ENCODE peak calls at places on chromosomes 12 and 14, in six cellular contexts. V is PC-9; A is fibroblast of lung; T is heart right ventricle; I is CD8-positive, alpha-beta T cell; D is left ventricle myocardium inferior. S is an unnamed sample.

GRCh38 chr14:100399052-100399849 is 76.1 kb downstream of the SLC25A47 start:
- DNase-seq in V (no peak), A (no peak), T (no peak), I (no peak), D (no peak), S (no peak)

GRCh38 chr12:88691811-88692210 is 111.5 kb upstream of the KITLG start:
- DNase-seq in V (no peak), A (peak; percentile 52), T (no peak), I (no peak), D (no peak), S (no peak)

GRCh38 chr12:19979584-19979983 is 388.8 kb upstream of the PDE3A start:
- DNase-seq in V (no peak), A (no peak), T (no peak), I (no peak), D (no peak), S (no peak)

GRCh38 chr12:6452245-6452731 is 446 bp downstream of the TAPBPL start:
- DNase-seq in V (no peak), A (no peak), T (peak; percentile 58), I (no peak), D (no peak), S (no peak)

GRCh38 chr12:5592313-5592712 is 160.4 kb downstream of the NTF3 start:
- DNase-seq in V (no peak), A (no peak), T (no peak), I (no peak), D (no peak), S (no peak)

GRCh38 chr12:4293299-4293941 is 19.9 kb downstream of the CCND2 start:
- DNase-seq in V (no peak), A (no peak), T (no peak), I (peak; percentile 36), D (no peak), S (peak; percentile 44)

GRCh38 chr12:27571463-27571862 is 47.5 kb downstream of the PPFIBP1 start:
- DNase-seq in V (no peak), A (peak; percentile 91), T (no peak), I (no peak), D (no peak), S (no peak)

GRCh38 chr12:100573499-100574261 is at the start of gene GAS2L3:
- DNase-seq in V (peak; percentile 71), A (peak; percentile 80), T (peak; percentile 87), I (peak; percentile 25), D (peak; percentile 91), S (peak; percentile 91)

GRCh38 chr12:49521391-49521790 is 17.4 kb upstream of the KCNH3 start:
- DNase-seq in V (no peak), A (no peak), T (no peak), I (no peak), D (no peak), S (no peak)

GRCh38 chr12:89345830-89346740 is 6.2 kb downstream of the DUSP6 start:
- DNase-seq in V (peak; percentile 67), A (peak; percentile 69), T (peak; percentile 80), I (peak; percentile 28), D (peak; percentile 45), S (peak; percentile 65)

GRCh38 chr12:109716512-109717389 is 3.1 kb downstream of the FAM222A start:
- DNase-seq in V (no peak), A (peak; percentile 40), T (peak; percentile 36), I (no peak), D (peak; percentile 30), S (peak; percentile 41)
- H3K4me1 ChIP-seq in V (peaks cover 14% of the 10 kb centered on the region), A (no peaks in the 10 kb centered on the region), T (peaks cover 71% of the 10 kb centered on the region), I (peaks cover 11% of the 10 kb centered on the region), D (peaks cover 94% of the 10 kb centered on the region), S (no peaks in the 10 kb centered on the region)

GRCh38 chr14:94376108-94376975 is 12.1 kb downstream of the SERPINA1 start:
- DNase-seq in V (no peak), A (no peak), T (no peak), I (no peak), D (no peak), S (peak; percentile 7)
- H3K4me1 ChIP-seq in V (no peaks in the 10 kb centered on the region), A (peaks cover 4% of the 10 kb centered on the region), T (no peaks in the 10 kb centered on the region), I (no peaks in the 10 kb centered on the region), D (no peaks in the 10 kb centered on the region), S (no peaks in the 10 kb centered on the region)

DNA sequence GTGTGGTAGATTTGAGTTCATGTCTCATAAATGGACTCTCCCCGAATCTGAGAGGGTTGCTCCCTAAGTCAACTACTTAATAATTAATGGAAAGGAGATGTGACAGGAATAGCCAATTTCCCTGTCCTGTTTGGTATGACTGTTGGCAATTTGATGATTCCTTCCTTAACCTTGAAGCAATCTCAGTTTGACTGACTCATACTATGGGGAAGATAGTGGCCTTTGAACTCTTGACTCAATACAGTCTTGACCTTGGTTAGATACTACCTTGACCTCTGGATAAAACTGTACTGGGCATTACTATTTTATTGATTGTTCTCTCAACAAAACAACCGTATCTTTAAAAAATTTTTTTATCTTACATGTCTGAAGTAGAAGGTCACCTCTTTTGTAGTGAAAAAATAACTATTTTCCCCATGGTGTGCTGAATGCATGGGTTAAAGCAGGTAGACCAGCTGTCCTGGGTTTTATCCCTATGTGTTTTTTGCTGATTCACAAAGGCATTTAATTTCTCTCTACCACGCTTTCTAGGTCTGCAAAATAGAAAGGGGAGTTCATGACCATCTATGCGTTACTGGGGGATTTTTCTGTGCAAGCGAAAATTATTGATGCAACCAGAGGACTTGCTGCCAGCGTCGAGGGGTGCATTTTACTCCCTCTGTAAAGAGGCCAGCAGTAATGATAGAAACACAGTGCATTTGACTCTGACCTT is 80.1 kb downstream of the ETV6 start:
- DNase-seq in V (peak; percentile 41), A (no peak), T (no peak), I (no peak), D (no peak), S (no peak)
- H3K4me1 ChIP-seq in V (peaks cover 44% of the 10 kb centered on the region), A (no peaks in the 10 kb centered on the region), T (peaks cover 53% of the 10 kb centered on the region), I (peaks cover 43% of the 10 kb centered on the region), D (peaks cover 49% of the 10 kb centered on the region), S (peaks cover 84% of the 10 kb centered on the region)

DNA sequence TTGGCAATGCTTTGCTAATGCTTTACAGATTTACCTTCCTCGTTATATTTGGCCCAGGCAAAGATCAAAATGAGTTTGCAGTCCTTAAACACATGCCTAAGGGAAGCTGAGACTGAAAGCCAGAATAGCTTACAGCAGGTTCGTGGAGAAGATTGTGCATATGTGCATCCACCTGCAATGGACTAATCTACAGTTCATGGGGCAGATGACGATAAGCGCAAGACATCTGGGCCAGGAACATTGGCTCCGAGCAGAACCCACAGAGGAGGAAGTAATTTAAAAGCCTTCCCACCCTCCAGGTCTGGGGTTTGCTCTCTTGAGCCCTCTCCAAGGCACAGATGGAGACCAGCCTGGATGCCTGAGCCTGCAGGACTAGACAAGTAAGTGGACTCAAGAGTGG is 99.3 kb downstream of the NINJ2 start:
- DNase-seq in V (no peak), A (no peak), T (no peak), I (no peak), D (no peak), S (no peak)
- H3K4me1 ChIP-seq in V (no peaks in the 10 kb centered on the region), A (no peaks in the 10 kb centered on the region), T (peaks cover 6% of the 10 kb centered on the region), I (peaks cover 72% of the 10 kb centered on the region), D (peaks cover 18% of the 10 kb centered on the region), S (no peaks in the 10 kb centered on the region)

GRCh38 chr14:74942164-74942563 is 13.2 kb downstream of the PGF start:
- DNase-seq in V (no peak), A (no peak), T (no peak), I (no peak), D (no peak), S (no peak)
- H3K4me1 ChIP-seq in V (peaks cover 26% of the 10 kb centered on the region), A (peaks cover 27% of the 10 kb centered on the region), T (peaks cover 68% of the 10 kb centered on the region), I (peaks cover 32% of the 10 kb centered on the region), D (peaks cover 66% of the 10 kb centered on the region), S (no peaks in the 10 kb centered on the region)

GRCh38 chr14:101835566-101835965 is 74.1 kb downstream of the PPP2R5C start:
- DNase-seq in V (no peak), A (no peak), T (no peak), I (no peak), D (no peak), S (no peak)
- H3K4me1 ChIP-seq in V (peaks cover 8% of the 10 kb centered on the region), A (peaks cover 22% of the 10 kb centered on the region), T (peaks cover 97% of the 10 kb centered on the region), I (peaks cover 82% of the 10 kb centered on the region), D (peaks cover 99% of the 10 kb centered on the region), S (peaks cover 21% of the 10 kb centered on the region)

GRCh38 chr14:81312289-81312876 is 87.7 kb downstream of the STON2 start:
- DNase-seq in V (no peak), A (no peak), T (no peak), I (no peak), D (no peak), S (no peak)
- H3K4me1 ChIP-seq in V (no peaks in the 10 kb centered on the region), A (no peaks in the 10 kb centered on the region), T (peaks cover 15% of the 10 kb centered on the region), I (no peaks in the 10 kb centered on the region), D (peaks cover 7% of the 10 kb centered on the region), S (no peaks in the 10 kb centered on the region)

GRCh38 chr12:92462527-92462926 is 240.3 kb upstream of the PLEKHG7 start:
- DNase-seq in V (no peak), A (no peak), T (no peak), I (no peak), D (no peak), S (no peak)
- H3K4me1 ChIP-seq in V (peaks cover 35% of the 10 kb centered on the region), A (no peaks in the 10 kb centered on the region), T (peaks cover 12% of the 10 kb centered on the region), I (peaks cover 25% of the 10 kb centered on the region), D (peaks cover 17% of the 10 kb centered on the region), S (no peaks in the 10 kb centered on the region)

S was measured in tibial artery.